ENCODE peak calls at places on chromosomes 11 and 22, in four cellular contexts. O is H1, R is A549, N is K562. M is an unnamed sample.

GRCh38 chr11:61356701-61357100 is 5.0 kb downstream of the CYB561A3 start:
- DNase-seq in N (no peak), R (no peak), O (no peak), M (no peak)

GRCh38 chr11:112831041-112831440 is 130.2 kb upstream of the NCAM1 start:
- DNase-seq in R (no peak), N (no peak), O (no peak), M (no peak)

GRCh38 chr11:129911298-129911697 is 15.9 kb upstream of the NFRKB start:
- DNase-seq in O (no peak), N (no peak), R (no peak), M (no peak)

GRCh38 chr11:118076754-118077281 is at the start of gene TMPRSS4:
- DNase-seq in O (no peak), R (no peak), N (no peak), M (no peak)

GRCh38 chr11:105208038-105208437 is 68.5 kb upstream of the CARD18 start:
- DNase-seq in O (no peak), R (no peak), N (no peak), M (no peak)

GRCh38 chr22:39257522-39258475 is 13.0 kb upstream of the PDGFB start:
- DNase-seq in O (no peak), N (no peak), R (no peak), M (no peak)

GRCh38 chr11:74949748-74950127 is 672 bp downstream of the SPCS2 start:
- DNase-seq in R (no peak), O (no peak), N (no peak), M (no peak)

GRCh38 chr11:65393513-65394079 is 7.2 kb downstream of the FRMD8 start:
- DNase-seq in R (no peak), O (no peak), N (no peak), M (no peak)

GRCh38 chr11:112012877-112013276 is 12.3 kb upstream of the DLAT start:
- DNase-seq in O (no peak), N (no peak), R (no peak), M (peak)

GRCh38 chr11:68843703-68844312 is 2.1 kb upstream of the CPT1A start:
- DNase-seq in N (no peak), R (peak), O (peak), M (peak)

GRCh38 chr22:17792854-17793434 is 18.7 kb upstream of the BID start:
- DNase-seq in O (no peak), R (no peak), N (no peak), M (no peak)

GRCh38 chr11:76768091-76769047 is 14.8 kb upstream of the TSKU start:
- DNase-seq in O (no peak), N (no peak), R (no peak), M (peak)

GRCh38 chr11:114257621-114258558 is 38.3 kb upstream of the NNMT start:
- DNase-seq in R (no peak), N (no peak), O (peak), M (peak)

GRCh38 chr22:39434243-39434653 is 22.6 kb upstream of the MGAT3 start:
- DNase-seq in O (no peak), N (no peak), R (no peak), M (no peak)

GRCh38 chr11:27370374-27370773 is 7.4 kb upstream of the CCDC34 start:
- DNase-seq in O (no peak), N (peak), R (no peak), M (no peak)

GRCh38 chr11:85672111-85672875 is 7.4 kb upstream of the CREBZF start:
- DNase-seq in O (no peak), R (no peak), N (no peak), M (no peak)

GRCh38 chr11:86606849-86607481 is 65.5 kb downstream of the ME3 start:
- DNase-seq in R (peak), N (no peak), O (no peak), M (no peak)

GRCh38 chr11:81874627-81875026 is 859.0 kb downstream of the FAM181B start:
- DNase-seq in N (no peak), R (no peak), O (no peak), M (no peak)

GRCh38 chr22:18975434-18976196 is 39.5 kb upstream of the PRODH start:
- DNase-seq in N (no peak), R (no peak), O (no peak), M (no peak)

GRCh38 chr22:33057363-33057995 is 702 bp downstream of the SYN3 start:
- DNase-seq in N (no peak), O (no peak), R (no peak), M (no peak)

GRCh38 chr22:49372111-49372529 is 455.6 kb downstream of the BRD1 start:
- DNase-seq in R (no peak), O (no peak), N (no peak), M (no peak)

GRCh38 chr22:40484906-40485660 is 114.7 kb downstream of the SGSM3 start:
- DNase-seq in O (no peak), R (no peak), N (no peak), M (no peak)

GRCh38 chr11:70895061-70895670 is 357.2 kb downstream of the SHANK2 start:
- DNase-seq in N (no peak), O (no peak), R (no peak), M (no peak)
- TF ChIP-seq PHF8 in N (no peak), O (no peak), R (no peak), M (no peak)

GRCh38 chr11:122494171-122494570 is 161.4 kb upstream of the UBASH3B start:
- DNase-seq in O (no peak), N (no peak), R (no peak), M (no peak)
- TF ChIP-seq RAD21 in O (no peak), N (no peak), R (no peak), M (no peak)

DNA sequence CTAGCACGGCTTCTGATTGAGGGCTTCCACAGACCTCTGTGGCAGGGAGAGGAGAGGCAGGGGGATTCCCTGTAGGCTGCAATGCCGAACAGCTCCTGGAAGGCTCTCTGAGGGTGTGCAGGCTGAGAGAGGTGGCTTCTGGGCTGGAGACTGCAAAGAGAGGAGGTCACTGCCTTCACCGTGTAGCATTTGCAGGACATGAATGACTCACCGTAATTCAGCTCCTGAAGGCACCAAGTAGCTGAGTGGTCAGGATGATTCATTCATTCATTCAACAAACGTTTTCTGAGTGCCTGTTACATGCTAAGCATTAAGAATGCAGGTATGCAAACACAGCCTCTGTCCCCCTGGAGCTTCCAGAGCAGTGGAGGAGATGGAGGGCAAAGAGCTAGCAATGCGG is 18.0 kb upstream of the EIF3D start:
- DNase-seq in N (no peak), O (no peak), R (peak), M (peak)
- TF ChIP-seq PHF8 in N (no peak), O (no peak), R (no peak), M (no peak)

DNA sequence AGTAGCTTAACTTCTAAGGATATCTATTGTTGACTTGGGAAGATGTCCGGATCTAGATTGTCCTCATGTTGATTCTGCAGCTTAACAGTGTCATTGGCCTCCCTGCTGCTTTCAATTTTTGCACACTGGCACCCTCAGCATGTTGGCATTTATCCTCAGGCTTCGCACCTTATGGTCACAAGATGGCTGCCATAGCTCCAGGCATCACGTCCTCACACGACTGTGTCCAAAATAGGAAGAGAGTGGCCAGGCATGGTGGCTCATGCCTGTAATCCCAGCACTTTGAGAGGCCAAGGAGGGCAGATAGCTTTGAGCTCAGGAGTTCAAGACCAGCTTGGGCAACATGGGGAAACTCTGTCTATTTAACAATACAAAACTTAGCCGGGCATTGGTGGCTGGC is 58.3 kb upstream of the RASD2 start:
- DNase-seq in N (no peak), R (no peak), O (no peak), M (no peak)
- TF ChIP-seq RAD21 in N (no peak), R (no peak), O (no peak), M (no peak)

DNA sequence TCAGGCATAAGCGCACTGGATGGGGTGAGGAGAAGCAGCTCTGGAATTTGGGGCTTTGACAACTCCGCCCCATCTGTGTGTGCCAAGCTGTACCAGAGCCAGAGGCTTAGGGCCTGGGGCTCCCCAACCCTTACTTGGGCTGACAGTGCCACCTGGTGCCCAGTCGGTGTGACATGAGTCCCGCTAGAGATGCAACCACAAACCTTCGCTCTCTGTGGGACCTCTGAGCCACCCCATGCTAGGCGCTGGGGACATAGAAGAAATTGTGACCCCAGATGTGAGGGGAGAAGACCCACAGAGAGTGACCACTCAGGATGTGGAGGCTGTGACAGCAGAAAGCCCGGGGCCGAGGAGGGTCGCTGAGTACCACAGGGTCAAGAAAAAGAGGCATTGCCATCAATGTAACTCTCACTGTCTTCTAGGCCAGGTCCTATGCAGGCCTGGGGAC is 36.0 kb upstream of the FCHSD2 start:
- DNase-seq in O (peak), N (peak), R (peak), M (peak)
- TF ChIP-seq PHF8 in O (no peak), N (no peak), R (no peak), M (no peak)

GRCh38 chr22:31154975-31155374 is 5.0 kb upstream of the RNF185 start:
- DNase-seq in O (no peak), N (no peak), R (no peak), M (no peak)

GRCh38 chr22:31151872-31152271 is 8.1 kb upstream of the RNF185 start:
- DNase-seq in N (no peak), O (no peak), R (no peak), M (no peak)

GRCh38 chr22:31150615-31151014 is 9.4 kb upstream of the RNF185 start:
- DNase-seq in N (no peak), R (no peak), O (no peak), M (peak)

GRCh38 chr22:31153357-31153756 is 6.6 kb upstream of the RNF185 start:
- DNase-seq in O (no peak), N (no peak), R (no peak), M (no peak)

DNA sequence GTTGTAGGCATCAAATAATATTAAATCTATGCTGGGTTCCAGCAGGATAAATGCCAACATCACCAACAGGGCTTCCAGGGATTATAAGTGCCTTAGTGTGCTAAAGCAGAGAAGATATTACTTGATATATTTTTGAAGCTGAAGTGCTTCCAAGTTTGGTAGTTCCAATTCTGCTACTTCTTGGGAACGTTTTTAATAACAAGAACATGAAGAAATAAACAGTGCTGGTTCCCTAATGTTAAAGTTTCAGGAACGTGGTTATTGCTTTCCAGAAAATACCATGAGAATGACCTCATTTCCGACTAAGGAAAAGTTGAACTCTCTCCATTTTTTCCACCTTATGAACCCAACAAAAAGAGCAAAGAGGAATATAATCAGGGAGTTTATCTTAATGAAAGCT is 4.6 kb upstream of the RNF185 start:
- DNase-seq in O (no peak), R (no peak), N (no peak), M (no peak)
- TF ChIP-seq RAD21 in O (no peak), R (no peak), N (no peak), M (no peak)

DNA sequence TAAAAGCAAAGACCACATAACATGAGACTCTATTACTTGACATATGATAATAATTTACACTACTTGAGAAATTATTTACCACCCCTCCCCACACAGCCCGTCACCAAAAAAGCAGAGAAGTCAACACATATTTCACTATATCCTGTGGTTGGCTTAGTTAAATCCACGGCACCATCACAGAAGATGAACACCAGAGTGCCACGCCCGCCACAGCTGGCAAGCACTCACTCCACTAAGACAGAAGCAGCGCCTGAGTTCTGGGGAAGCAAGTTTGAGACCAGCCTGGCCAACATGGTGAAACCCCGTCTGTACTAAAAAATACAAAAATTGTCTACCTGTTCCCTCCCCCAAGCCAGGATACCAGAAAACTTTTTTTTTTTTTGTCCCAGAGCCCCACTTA is 53.1 kb downstream of the PACSIN2 start:
- DNase-seq in R (no peak), O (no peak), N (no peak), M (no peak)
- TF ChIP-seq PHF8 in R (no peak), O (no peak), N (no peak), M (no peak)

M was measured in HepG2.